ENCODE peak calls at places on chromosome 14, in ten cellular contexts. U is esophagus muscularis mucosa, E is HL-60, I is HCT116, W is breast epithelium, V is HepG2, G is GM23338, D is stomach, S is K562, Q is sigmoid colon. O is an unnamed sample.

GRCh38 chr14:81256289-81256960 is 35.7 kb upstream of the GTF2A1 start:
- DNase-seq in G (no peak), I (no peak), Q (no peak), U (peak; percentile 57), D (no peak), S (no peak), V (no peak), W (no peak), E (peak; percentile 6), O (no peak)

GRCh38 chr14:88551936-88552565 is 2.8 kb downstream of the PTPN21 start:
- DNase-seq in Q (peak; percentile 69), D (no peak), W (no peak), V (no peak), I (no peak), U (no peak), G (peak; percentile 57), E (no peak), S (no peak), O (peak; percentile 65)

GRCh38 chr14:104016873-104017650 is 68.4 kb upstream of the ASPG start:
- DNase-seq in U (no peak), I (no peak), W (no peak), D (no peak), E (no peak), V (no peak), S (no peak), G (no peak), Q (no peak), O (no peak)

GRCh38 chr14:79408696-79409095 is 802.6 kb downstream of the DIO2 start:
- DNase-seq in G (peak; percentile 36), W (no peak), V (no peak), E (no peak), S (no peak), D (no peak), Q (no peak), I (no peak), U (no peak), O (no peak)

GRCh38 chr14:96267916-96268315 is 11.9 kb downstream of the BDKRB1 start:
- DNase-seq in U (no peak), S (no peak), Q (peak; percentile 30), D (no peak), W (no peak), G (no peak), I (no peak), V (no peak), E (no peak), O (no peak)

GRCh38 chr14:64176330-64176729 is 117.8 kb downstream of the ESR2 start:
- DNase-seq in Q (no peak), E (no peak), D (no peak), V (no peak), U (no peak), G (no peak), W (no peak), S (no peak), I (no peak), O (no peak)

GRCh38 chr14:67514650-67515385 is 18.3 kb upstream of the PLEKHH1 start:
- DNase-seq in I (no peak), E (no peak), W (no peak), D (peak; percentile 50), V (no peak), Q (peak; percentile 77), S (peak; percentile 32), U (no peak), G (peak; percentile 66), O (no peak)

GRCh38 chr14:30005114-30005698 is 77.6 kb upstream of the PRKD1 start:
- DNase-seq in G (peak; percentile 72), E (no peak), S (peak; percentile 9), U (no peak), D (no peak), I (no peak), V (peak; percentile 62), Q (no peak), W (no peak), O (no peak)

GRCh38 chr14:102046337-102047278 is 40.2 kb downstream of the HSP90AA1 start:
- DNase-seq in D (peak; percentile 92), W (peak; percentile 92), Q (peak; percentile 93), S (peak; percentile 80), I (peak; percentile 82), V (peak; percentile 70), U (peak; percentile 94), E (peak; percentile 38), G (peak; percentile 93), O (peak; percentile 93)

GRCh38 chr14:92759300-92759678 is 10.9 kb upstream of the LGMN start:
- DNase-seq in W (no peak), E (no peak), U (no peak), S (peak; percentile 41), D (peak; percentile 33), V (no peak), I (no peak), G (peak; percentile 39), Q (no peak), O (no peak)

GRCh38 chr14:92863281-92863680 is 59.7 kb upstream of the CHGA start:
- DNase-seq in E (no peak), U (no peak), G (no peak), I (no peak), W (no peak), Q (no peak), V (no peak), S (no peak), D (no peak), O (no peak)

GRCh38 chr14:61503167-61503801 is 181.9 kb downstream of the PRKCH start:
- DNase-seq in S (no peak), G (no peak), I (no peak), W (no peak), D (no peak), U (no peak), E (no peak), Q (no peak), V (no peak), O (no peak)

GRCh38 chr14:72291908-72292688 is 359.9 kb downstream of the RGS6 start:
- DNase-seq in S (peak; percentile 5), E (no peak), D (no peak), W (no peak), Q (no peak), I (peak; percentile 15), U (peak; percentile 89), V (peak; percentile 24), G (peak; percentile 79), O (no peak)

GRCh38 chr14:102829106-102829505 is 51.9 kb downstream of the TRAF3 start:
- DNase-seq in G (no peak), I (no peak), Q (no peak), V (no peak), D (no peak), W (no peak), U (no peak), S (no peak), E (no peak), O (no peak)

GRCh38 chr14:33705521-33705920 is 245.4 kb downstream of the EGLN3 start:
- DNase-seq in D (no peak), V (no peak), W (no peak), U (no peak), Q (no peak), E (no peak), S (no peak), I (no peak), G (no peak), O (no peak)

GRCh38 chr14:53306926-53307325 is 153.8 kb upstream of the DDHD1 start:
- DNase-seq in V (peak; percentile 16), U (no peak), D (no peak), Q (no peak), G (no peak), W (no peak), I (no peak), S (peak; percentile 2), E (no peak), O (no peak)

GRCh38 chr14:89813485-89814080 is 140.9 kb downstream of the EFCAB11 start:
- DNase-seq in I (no peak), E (no peak), Q (no peak), W (no peak), U (no peak), V (no peak), S (no peak), D (no peak), G (peak; percentile 67), O (no peak)

GRCh38 chr14:70887207-70888150 is 19.8 kb upstream of the PCNX1 start:
- DNase-seq in U (no peak), D (no peak), S (no peak), V (no peak), E (no peak), I (no peak), W (no peak), Q (no peak), G (no peak), O (no peak)
- TF ChIP-seq POLR2AphosphoS5 in U (no peak), D (peak; percentile 30), S (no peak), V (no peak), E (no peak), I (no peak), W (no peak), Q (peak; percentile 28), G (no peak), O (no peak)

DNA sequence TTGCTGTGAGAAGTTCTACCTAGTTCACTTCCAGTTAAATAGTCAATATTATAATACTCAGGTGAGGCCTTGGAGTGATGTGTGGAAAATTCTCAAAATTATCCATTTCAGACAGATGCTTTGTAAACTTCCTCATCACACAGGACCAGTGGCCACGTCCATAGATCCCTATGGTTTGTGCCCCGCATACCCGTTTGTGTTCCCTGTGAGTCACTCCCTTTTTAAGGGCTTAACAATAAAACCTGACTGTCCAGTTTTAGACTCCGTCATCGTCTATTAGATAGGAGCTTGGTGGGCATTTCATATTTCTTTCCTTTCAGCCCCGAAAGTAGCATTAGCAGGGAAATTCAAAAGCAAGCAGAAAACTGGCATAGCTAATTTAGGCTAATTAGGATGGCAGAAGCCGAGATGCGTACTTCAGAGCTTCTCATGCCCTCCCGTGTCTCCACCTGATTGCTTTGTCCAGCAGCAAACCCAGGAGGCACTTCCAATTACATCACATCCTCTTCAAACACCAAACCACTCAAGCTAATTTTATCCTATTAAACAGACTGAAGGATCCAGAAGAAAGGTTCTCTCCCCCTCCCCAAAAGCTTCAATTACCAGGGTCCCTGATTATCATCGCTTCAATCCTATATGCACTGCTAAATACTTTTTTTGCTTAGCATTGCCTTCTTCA is 186.6 kb upstream of the OTX2 start:
- DNase-seq in E (no peak), V (no peak), Q (no peak), S (no peak), I (peak; percentile 23), D (no peak), W (no peak), G (no peak), U (peak; percentile 31), O (no peak)
- TF ChIP-seq POLR2AphosphoS5 in E (no peak), V (no peak), Q (no peak), S (no peak), I (no peak), D (no peak), W (no peak), G (no peak), U (no peak), O (no peak)

GRCh38 chr14:25042362-25043299 is 7.3 kb downstream of the STXBP6 start:
- DNase-seq in Q (no peak), W (no peak), D (no peak), V (peak; percentile 75), I (no peak), E (no peak), G (peak; percentile 80), U (no peak), S (peak; percentile 20), O (no peak)
- TF ChIP-seq POLR2AphosphoS5 in Q (no peak), W (no peak), D (no peak), V (no peak), I (no peak), E (no peak), G (no peak), U (no peak), S (no peak), O (no peak)

DNA sequence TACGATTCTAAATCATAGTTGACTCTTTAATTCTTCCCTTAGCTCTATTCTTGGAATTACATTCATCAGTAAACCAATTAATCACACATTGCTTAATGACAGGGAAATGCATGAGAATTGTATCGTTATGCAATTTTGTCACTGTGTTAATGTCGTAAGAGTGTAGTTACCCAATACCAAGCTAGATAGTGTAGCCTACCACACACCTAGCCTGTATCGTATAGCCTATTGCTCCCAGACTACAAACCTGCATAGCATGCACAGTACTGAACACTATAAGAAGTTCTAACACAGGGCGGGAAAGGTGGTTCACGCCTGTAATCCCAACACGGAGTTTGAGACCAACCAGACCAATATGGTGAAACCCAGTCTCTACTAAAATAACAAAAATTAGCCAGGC is 24.7 kb downstream of the HNRNPC start:
- DNase-seq in Q (no peak), S (no peak), I (no peak), U (no peak), G (no peak), W (no peak), V (no peak), D (no peak), E (peak; percentile 60), O (no peak)
- TF ChIP-seq POLR2AphosphoS5 in Q (peak; percentile 7), S (no peak), I (no peak), U (no peak), G (peak; percentile 36), W (no peak), V (peak; percentile 46), D (no peak), E (peak; percentile 42), O (no peak)

O was measured in suprapubic skin.